ENCODE peak calls at places on chromosomes 3 and 15, in six cellular contexts. A is PC-3, K is pancreas, V is mesenchymal stem cell, L is right lobe of liver, G is aorta. I is an unnamed sample.

GRCh38 chr15:101003706-101004105 is 84.5 kb downstream of the LRRK1 start:
- DNase-seq in A (no peak), K (no peak), V (no peak), L (no peak), G (no peak), I (no peak)

GRCh38 chr3:55476515-55476914 is 10.6 kb downstream of the WNT5A start:
- DNase-seq in A (peak), K (no peak), V (peak), L (no peak), G (no peak), I (no peak)

GRCh38 chr3:129014793-129015345 is 13.8 kb downstream of the EFCC1 start:
- DNase-seq in A (no peak), K (no peak), V (no peak), L (no peak), G (peak), I (no peak)

GRCh38 chr15:101055411-101055810 is 136.3 kb downstream of the LRRK1 start:
- DNase-seq in A (no peak), K (no peak), V (no peak), L (no peak), G (no peak), I (no peak)

GRCh38 chr3:151426337-151426648 is 34.6 kb downstream of the IGSF10 start:
- DNase-seq in A (no peak), K (no peak), V (no peak), L (no peak), G (no peak), I (no peak)

GRCh38 chr3:111859974-111860859 is 1.2 kb downstream of the PHLDB2 start:
- DNase-seq in A (peak), K (peak), V (peak), L (peak), G (peak), I (peak)

GRCh38 chr15:78739206-78739605 is 72.1 kb downstream of the ADAMTS7 start:
- DNase-seq in A (no peak), K (no peak), V (no peak), L (no peak), G (peak), I (peak)

GRCh38 chr3:42979044-42979962 is at the start of gene GASK1A:
- DNase-seq in A (peak), K (peak), V (no peak), L (peak), G (peak), I (peak)

GRCh38 chr15:38226867-38227266 is 25.8 kb upstream of the SPRED1 start:
- DNase-seq in A (peak), K (peak), V (peak), L (no peak), G (no peak), I (no peak)

DNA sequence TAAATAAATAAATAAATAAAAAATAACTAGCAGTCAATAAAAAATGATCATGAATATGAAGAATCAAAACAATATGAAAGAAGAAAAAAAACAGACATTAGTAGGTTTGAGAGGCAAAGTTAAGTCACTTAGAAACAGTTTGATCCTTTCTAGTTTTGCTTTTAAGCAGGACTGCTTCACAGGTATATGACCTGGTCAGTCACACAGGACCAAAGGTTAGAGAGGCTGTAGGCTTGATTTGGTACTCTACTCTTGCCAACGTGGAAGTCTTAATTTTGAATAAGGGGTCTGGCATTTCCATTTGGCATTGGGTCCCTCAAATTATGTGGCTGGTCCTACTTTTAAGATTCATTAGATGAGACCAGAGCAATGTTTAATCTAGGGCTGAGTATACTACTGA is 441.7 kb upstream of the NECTIN3 start:
- DNase-seq in A (no peak), K (no peak), V (no peak), L (no peak), G (no peak), I (no peak)
- H3K4me3 ChIP-seq in A (no peak), K (no peak), V (no peak), L (no peak), G (no peak), I (no peak)

GRCh38 chr15:90345859-90346258 is 6.2 kb upstream of the ZNF774 start:
- DNase-seq in A (no peak), K (no peak), V (no peak), L (no peak), G (no peak), I (no peak)

GRCh38 chr15:90340345-90340744 is 11.7 kb upstream of the ZNF774 start:
- DNase-seq in A (peak), K (no peak), V (no peak), L (no peak), G (no peak), I (no peak)

GRCh38 chr15:90342655-90343054 is 9.4 kb upstream of the ZNF774 start:
- DNase-seq in A (no peak), K (no peak), V (no peak), L (no peak), G (no peak), I (no peak)

GRCh38 chr15:90344632-90345031 is 7.5 kb upstream of the ZNF774 start:
- DNase-seq in A (no peak), K (no peak), V (no peak), L (no peak), G (no peak), I (no peak)

DNA sequence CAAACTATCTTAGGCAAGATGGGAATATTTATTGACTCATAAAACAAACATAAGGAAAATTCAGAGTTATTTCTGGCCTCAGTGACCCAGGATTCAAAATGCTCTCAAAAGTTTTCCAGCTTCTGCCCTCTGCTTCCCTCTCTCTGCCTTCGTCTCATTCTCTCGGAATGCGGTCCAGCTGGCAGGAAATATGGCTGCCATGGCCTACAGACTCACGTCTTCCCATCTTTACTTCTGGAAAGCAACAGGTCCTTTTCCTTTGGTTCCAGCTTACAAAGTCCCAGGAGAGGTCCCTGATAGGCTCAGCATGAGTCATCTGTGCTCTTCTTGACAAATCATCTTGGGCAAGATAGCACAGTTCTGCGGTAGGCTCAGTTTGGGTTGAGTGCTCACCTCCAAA is 8.7 kb upstream of the ZNF774 start:
- DNase-seq in A (peak), K (no peak), V (peak), L (no peak), G (peak), I (no peak)
- H3K27ac ChIP-seq in A (no peak), K (no peak), V (no peak), L (no peak), G (peak), I (no peak)

GRCh38 chr3:146160964-146161724 is at the start of gene PLOD2:
- DNase-seq in A (peak), K (peak), V (peak), L (peak), G (peak), I (peak)

GRCh38 chr3:146160233-146160963 is 586 bp downstream of the PLOD2 start:
- DNase-seq in A (peak), K (peak), V (peak), L (peak), G (peak), I (peak)

GRCh38 chr3:146161725-146162047 is 702 bp upstream of the PLOD2 start:
- DNase-seq in A (peak), K (peak), V (peak), L (peak), G (no peak), I (no peak)

GRCh38 chr3:146159037-146159436 is 1.9 kb downstream of the PLOD2 start:
- DNase-seq in A (no peak), K (no peak), V (peak), L (no peak), G (no peak), I (no peak)

DNA sequence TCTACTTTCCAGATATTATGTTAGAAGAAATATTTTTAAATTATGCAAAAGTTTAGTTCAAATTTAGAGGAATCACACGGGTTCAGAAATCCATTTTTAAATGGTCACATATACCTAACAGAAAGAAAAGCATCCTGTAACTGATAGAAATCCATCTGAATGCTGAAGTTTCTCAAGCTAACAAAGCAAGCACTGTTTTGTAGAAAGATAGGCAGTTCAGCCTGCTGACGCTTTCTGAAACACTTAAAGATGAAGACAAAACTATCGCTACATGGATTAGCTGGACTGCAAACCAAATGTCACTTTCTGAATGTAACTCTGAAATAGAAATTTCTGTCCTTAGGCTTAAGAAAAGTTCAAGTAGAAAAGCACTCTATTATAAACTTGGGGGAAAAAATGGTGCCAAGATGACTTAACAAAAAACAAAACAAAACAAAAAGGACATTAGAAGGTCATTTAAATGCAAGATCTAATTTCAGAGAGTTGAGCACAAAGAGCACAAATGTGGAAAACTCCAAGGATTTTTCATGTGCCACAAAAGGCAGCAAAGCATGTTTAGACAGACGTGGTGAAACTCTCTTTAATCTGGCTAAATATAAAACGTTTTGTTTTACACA is 1.3 kb downstream of the PLOD2 start:
- DNase-seq in A (no peak), K (no peak), V (no peak), L (no peak), G (no peak), I (no peak)
- H3K4me3 ChIP-seq in A (peak), K (peak), V (peak), L (peak), G (peak), I (peak)

DNA sequence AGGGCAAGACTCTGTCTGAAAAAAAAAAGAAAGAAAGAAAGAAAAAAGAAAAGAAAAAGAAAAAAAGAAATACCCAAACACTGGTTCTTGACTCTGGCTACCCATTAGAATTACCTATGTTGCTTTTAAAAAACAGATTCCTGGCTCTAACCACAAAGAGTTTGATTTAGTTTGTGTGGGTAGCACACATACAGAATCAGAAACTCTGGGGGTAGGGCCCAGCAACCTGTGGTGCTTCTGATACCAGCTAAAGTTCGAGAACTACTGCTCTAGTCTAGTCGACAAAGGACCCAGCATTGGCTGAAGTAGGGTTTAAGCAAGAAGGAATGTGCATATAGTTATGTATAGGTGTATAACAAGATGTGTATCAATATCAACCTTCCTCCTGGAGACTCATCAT is 392.7 kb downstream of the EFHB start:
- DNase-seq in A (no peak), K (no peak), V (no peak), L (no peak), G (no peak), I (no peak)
- H3K27ac ChIP-seq in A (no peak), K (no peak), V (no peak), L (no peak), G (no peak), I (no peak)

GRCh38 chr15:59996498-59997041 is 7.5 kb upstream of the FOXB1 start:
- DNase-seq in A (no peak), K (no peak), V (no peak), L (no peak), G (no peak), I (no peak)
- H3K4me3 ChIP-seq in A (peak), K (no peak), V (no peak), L (no peak), G (no peak), I (no peak)

DNA sequence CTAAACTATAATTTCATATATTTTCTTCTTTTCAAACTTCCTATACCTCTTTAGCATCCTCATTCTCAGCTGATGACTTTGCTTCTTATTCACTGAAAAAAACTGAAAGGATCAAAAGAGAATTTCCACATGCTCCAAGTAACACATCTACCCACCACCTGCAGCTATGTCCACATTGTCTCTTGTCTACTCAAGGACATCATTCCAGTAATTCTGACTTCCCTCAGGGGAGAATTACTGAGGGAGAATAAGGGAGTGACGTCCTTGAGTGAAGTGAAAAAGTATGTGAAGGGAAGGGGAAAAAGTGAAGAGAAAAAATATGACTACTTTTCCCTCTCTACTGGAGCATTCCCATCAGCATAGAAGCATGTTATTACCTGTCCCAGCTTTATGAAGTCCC is 32.6 kb downstream of the ETFA start:
- DNase-seq in A (no peak), K (no peak), V (no peak), L (no peak), G (no peak), I (no peak)
- H3K27ac ChIP-seq in A (no peak), K (no peak), V (no peak), L (no peak), G (no peak), I (no peak)